ENCODE peak calls at places on chromosomes 11 and 22, in four cellular contexts. One of them, this sample, is unnamed.

GRCh38 chr11:114172871-114173444 is 113.4 kb downstream of the ZBTB16 start:
- DNase-seq in A673: peak
- DNase-seq in stomach: no peak
- DNase-seq in ovary: no peak
- DNase-seq in this sample: no peak

GRCh38 chr11:119992171-119993051 is 145.5 kb downstream of the TRIM29 start:
- DNase-seq in stomach: no peak
- DNase-seq in A673: no peak
- DNase-seq in ovary: no peak
- DNase-seq in this sample: no peak

GRCh38 chr11:75024764-75025211 is 36.1 kb downstream of the NEU3 start:
- DNase-seq in stomach: no peak
- DNase-seq in A673: peak
- DNase-seq in ovary: no peak
- DNase-seq in this sample: peak

GRCh38 chr22:43553451-43554258 is 141.8 kb downstream of the MPPED1 start:
- DNase-seq in A673: no peak
- DNase-seq in ovary: no peak
- DNase-seq in stomach: no peak
- DNase-seq in this sample: peak

GRCh38 chr11:44285756-44286155 is 24.2 kb downstream of the ALX4 start:
- DNase-seq in stomach: no peak
- DNase-seq in ovary: no peak
- DNase-seq in A673: no peak
- DNase-seq in this sample: no peak

GRCh38 chr11:23403210-23404185 is 543.2 kb upstream of the CCDC179 start:
- DNase-seq in ovary: peak
- DNase-seq in A673: no peak
- DNase-seq in stomach: no peak
- DNase-seq in this sample: no peak

GRCh38 chr22:42814215-42814614 is 42.9 kb downstream of the ARFGAP3 start:
- DNase-seq in stomach: no peak
- DNase-seq in ovary: no peak
- DNase-seq in A673: no peak
- DNase-seq in this sample: no peak

GRCh38 chr11:47378011-47378835 is at the start of gene SPI1:
- DNase-seq in stomach: peak
- DNase-seq in A673: no peak
- DNase-seq in ovary: no peak
- DNase-seq in this sample: no peak

GRCh38 chr11:61295596-61295926 is 445 bp upstream of the VWCE start:
- DNase-seq in stomach: peak
- DNase-seq in ovary: no peak
- DNase-seq in A673: no peak
- DNase-seq in this sample: no peak

GRCh38 chr11:61293869-61294716 is 1.0 kb downstream of the VWCE start:
- DNase-seq in stomach: peak
- DNase-seq in A673: peak
- DNase-seq in ovary: peak
- DNase-seq in this sample: peak

GRCh38 chr11:61294717-61295595 is at the start of gene VWCE:
- DNase-seq in ovary: peak
- DNase-seq in stomach: peak
- DNase-seq in A673: peak
- DNase-seq in this sample: peak

DNA sequence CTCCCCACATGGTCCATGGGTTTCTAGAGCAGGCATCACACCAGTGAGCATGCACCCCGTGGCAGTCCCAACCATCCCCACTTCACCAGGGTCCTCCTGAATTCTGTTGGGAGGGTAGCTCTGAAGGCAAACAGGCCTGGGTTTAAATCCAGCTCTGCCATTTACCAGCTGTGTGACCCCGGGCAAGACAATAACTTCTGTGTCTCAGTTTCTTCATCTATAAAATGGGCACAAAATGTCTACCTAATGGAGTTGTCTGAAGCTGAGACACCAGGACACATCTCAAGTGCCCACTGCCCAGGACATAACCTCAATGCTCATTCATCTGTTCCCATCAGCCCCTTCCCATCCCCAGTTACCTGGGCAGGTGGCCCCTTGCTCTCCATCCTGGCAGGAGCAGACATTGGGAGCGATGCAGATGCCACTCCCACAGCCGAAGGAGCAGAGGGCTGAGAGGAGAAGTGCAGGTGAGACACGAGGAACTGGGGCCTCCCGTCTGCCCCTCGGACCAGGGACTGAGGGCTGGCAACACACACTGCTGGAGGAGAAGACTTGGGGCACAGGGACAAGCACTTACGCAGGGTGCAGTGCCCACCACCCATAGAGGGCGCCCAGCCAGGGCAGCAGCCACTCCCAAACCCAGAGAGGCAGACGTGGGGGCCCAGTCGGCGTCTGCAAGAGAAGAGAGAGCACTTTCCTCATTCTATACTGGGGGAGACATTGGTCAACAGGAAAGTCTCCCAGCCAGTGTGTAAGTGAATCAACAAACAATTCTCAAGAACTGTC is 4.0 kb downstream of the VWCE start:
- DNase-seq in stomach: no peak
- DNase-seq in ovary: no peak
- DNase-seq in A673: no peak
- DNase-seq in this sample: no peak
- TF ChIP-seq CTCF in stomach: no peak
- TF ChIP-seq CTCF in ovary: no peak
- TF ChIP-seq CTCF in A673: peak
- TF ChIP-seq CTCF in this sample: no peak

DNA sequence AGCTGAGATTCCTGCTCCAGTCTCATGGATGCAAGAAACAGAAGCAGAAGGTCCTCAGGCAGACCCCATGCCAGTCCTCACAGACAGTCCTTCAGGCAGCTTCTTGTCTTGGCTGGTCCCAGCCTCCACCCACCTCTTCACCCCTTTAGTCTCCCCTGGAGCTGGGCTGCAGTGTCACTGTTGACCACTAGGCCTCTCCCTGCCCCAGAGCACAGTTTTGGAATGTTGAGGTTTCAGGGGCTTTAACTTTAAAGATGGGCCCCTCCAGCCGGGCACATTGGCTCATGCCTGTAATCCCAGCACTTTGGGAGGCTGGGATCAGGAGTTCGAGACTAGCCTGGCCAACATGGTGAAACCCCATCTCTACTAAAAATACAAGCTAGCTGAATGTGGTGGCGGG is 39.5 kb upstream of the GCAT start:
- DNase-seq in stomach: no peak
- DNase-seq in ovary: no peak
- DNase-seq in A673: no peak
- DNase-seq in this sample: no peak
- TF ChIP-seq CTCF in stomach: no peak
- TF ChIP-seq CTCF in ovary: no peak
- TF ChIP-seq CTCF in A673: peak
- TF ChIP-seq CTCF in this sample: peak

GRCh38 chr11:103961010-103961409 is 75.4 kb upstream of the DDI1 start:
- DNase-seq in stomach: no peak
- DNase-seq in ovary: no peak
- DNase-seq in A673: no peak
- DNase-seq in this sample: no peak

GRCh38 chr11:103967985-103968384 is 68.5 kb upstream of the DDI1 start:
- DNase-seq in stomach: no peak
- DNase-seq in ovary: no peak
- DNase-seq in A673: no peak
- DNase-seq in this sample: no peak

GRCh38 chr11:103968685-103969084 is 67.8 kb upstream of the DDI1 start:
- DNase-seq in ovary: no peak
- DNase-seq in stomach: no peak
- DNase-seq in A673: no peak
- DNase-seq in this sample: no peak

GRCh38 chr11:103959279-103959930 is 77.0 kb upstream of the DDI1 start:
- DNase-seq in stomach: no peak
- DNase-seq in ovary: no peak
- DNase-seq in A673: no peak
- DNase-seq in this sample: no peak

GRCh38 chr11:103964390-103964789 is 72.0 kb upstream of the DDI1 start:
- DNase-seq in A673: no peak
- DNase-seq in ovary: no peak
- DNase-seq in stomach: no peak
- DNase-seq in this sample: no peak
- TF ChIP-seq CTCF in A673: peak
- TF ChIP-seq CTCF in ovary: no peak
- TF ChIP-seq CTCF in stomach: no peak
- TF ChIP-seq CTCF in this sample: no peak

GRCh38 chr22:46386312-46386711 is 50.8 kb downstream of the TRMU start:
- DNase-seq in ovary: no peak
- DNase-seq in A673: no peak
- DNase-seq in stomach: no peak
- DNase-seq in this sample: no peak
- TF ChIP-seq CTCF in ovary: no peak
- TF ChIP-seq CTCF in A673: no peak
- TF ChIP-seq CTCF in stomach: no peak
- TF ChIP-seq CTCF in this sample: no peak

GRCh38 chr11:20672575-20672974 is 3.2 kb downstream of the NELL1 start:
- DNase-seq in ovary: no peak
- DNase-seq in A673: peak
- DNase-seq in stomach: no peak
- DNase-seq in this sample: no peak
- TF ChIP-seq CTCF in ovary: no peak
- TF ChIP-seq CTCF in A673: peak
- TF ChIP-seq CTCF in stomach: no peak
- TF ChIP-seq CTCF in this sample: peak

GRCh38 chr11:57085604-57086003 is 96.1 kb upstream of the LRRC55 start:
- DNase-seq in stomach: no peak
- DNase-seq in A673: peak
- DNase-seq in ovary: no peak
- DNase-seq in this sample: no peak
- TF ChIP-seq CTCF in stomach: no peak
- TF ChIP-seq CTCF in A673: peak
- TF ChIP-seq CTCF in ovary: no peak
- TF ChIP-seq CTCF in this sample: peak

This sample was measured in osteocyte.